ENCODE peak calls at places on chromosome 7, in six cellular contexts. J is RWPE2, Q is tibial artery, H is omental fat pad, K is amniotic stem cell, B is cardiac fibroblast. Z is an unnamed sample.

GRCh38 chr7:158734861-158735260 is 30.3 kb upstream of the NCAPG2 start:
- DNase-seq in J (no peak), Q (no peak), H (no peak), K (peak), B (peak), Z (no peak)

GRCh38 chr7:105769951-105770628 is 106.3 kb downstream of the ATXN7L1 start:
- DNase-seq in J (no peak), Q (no peak), H (no peak), K (peak), B (peak), Z (peak)

GRCh38 chr7:90669492-90669891 is 73.4 kb downstream of the CDK14 start:
- DNase-seq in J (no peak), Q (no peak), H (no peak), K (no peak), B (no peak), Z (no peak)

GRCh38 chr7:16693601-16694318 is 47.8 kb downstream of the BZW2 start:
- DNase-seq in J (no peak), Q (no peak), H (no peak), K (no peak), B (no peak), Z (no peak)

GRCh38 chr7:159026271-159027047 is 118.2 kb downstream of the VIPR2 start:
- DNase-seq in J (no peak), Q (peak), H (no peak), K (no peak), B (no peak), Z (no peak)

GRCh38 chr7:87413951-87414381 is 61.5 kb downstream of the ABCB4 start:
- DNase-seq in J (no peak), Q (no peak), H (no peak), K (peak), B (no peak), Z (no peak)

GRCh38 chr7:2437537-2438148 is 34.2 kb downstream of the CHST12 start:
- DNase-seq in J (no peak), Q (no peak), H (no peak), K (no peak), B (no peak), Z (no peak)

GRCh38 chr7:102061981-102062390 is 224.7 kb upstream of the SH2B2 start:
- DNase-seq in J (no peak), Q (no peak), H (no peak), K (no peak), B (peak), Z (peak)

GRCh38 chr7:155284496-155285274 is 13.0 kb upstream of the INSIG1 start:
- DNase-seq in J (no peak), Q (no peak), H (no peak), K (no peak), B (no peak), Z (no peak)

GRCh38 chr7:74496272-74496671 is 42.6 kb downstream of the GTF2IRD1 start:
- DNase-seq in J (no peak), Q (no peak), H (no peak), K (no peak), B (no peak), Z (no peak)

GRCh38 chr7:7618410-7618809 is 22.1 kb upstream of the UMAD1 start:
- DNase-seq in J (no peak), Q (no peak), H (no peak), K (no peak), B (no peak), Z (no peak)

GRCh38 chr7:99928994-99929729 is at the start of gene GJC3:
- DNase-seq in J (no peak), Q (peak), H (no peak), K (no peak), B (peak), Z (peak)

GRCh38 chr7:100803398-100804161 is 23.7 kb downstream of the EPHB4 start:
- DNase-seq in J (peak), Q (peak), H (no peak), K (peak), B (peak), Z (peak)

GRCh38 chr7:111732923-111733322 is 170.6 kb upstream of the IMMP2L start:
- DNase-seq in J (no peak), Q (no peak), H (no peak), K (no peak), B (no peak), Z (no peak)

GRCh38 chr7:82156168-82156567 is 287.4 kb downstream of the CACNA2D1 start:
- DNase-seq in J (no peak), Q (no peak), H (no peak), K (no peak), B (no peak), Z (no peak)

GRCh38 chr7:25949672-25950487 is 202.1 kb upstream of the NFE2L3 start:
- DNase-seq in J (no peak), Q (no peak), H (no peak), K (no peak), B (no peak), Z (no peak)

GRCh38 chr7:29102554-29103151 is 43.7 kb downstream of the CPVL start:
- DNase-seq in J (no peak), Q (peak), H (no peak), K (no peak), B (peak), Z (peak)

GRCh38 chr7:37089972-37090371 is 358.7 kb downstream of the ELMO1 start:
- DNase-seq in J (no peak), Q (no peak), H (no peak), K (no peak), B (no peak), Z (no peak)

GRCh38 chr7:26705567-26705966 is 158.8 kb downstream of the SKAP2 start:
- DNase-seq in J (no peak), Q (no peak), H (no peak), K (peak), B (peak), Z (peak)

GRCh38 chr7:108066486-108066885 is 63.5 kb upstream of the LAMB1 start:
- DNase-seq in J (no peak), Q (no peak), H (no peak), K (no peak), B (no peak), Z (no peak)

GRCh38 chr7:103113164-103113563 is 35.7 kb downstream of the NAPEPLD start:
- DNase-seq in J (peak), Q (no peak), H (no peak), K (peak), B (peak), Z (peak)

GRCh38 chr7:47931788-47932425 is 16.4 kb downstream of the PKD1L1 start:
- DNase-seq in J (no peak), Q (no peak), H (no peak), K (no peak), B (peak), Z (no peak)

GRCh38 chr7:106284516-106285050 is at the start of gene NAMPT:
- DNase-seq in J (no peak), Q (peak), H (peak), K (no peak), B (no peak), Z (no peak)

GRCh38 chr7:155851892-155852291 is 39.6 kb upstream of the SHH start:
- DNase-seq in J (no peak), Q (no peak), H (no peak), K (no peak), B (no peak), Z (peak)

GRCh38 chr7:125406111-125406510 is 476.5 kb upstream of the POT1 start:
- DNase-seq in J (no peak), Q (no peak), H (no peak), K (no peak), B (no peak), Z (no peak)

GRCh38 chr7:52639981-52640380 is 395.5 kb upstream of the POM121L12 start:
- DNase-seq in J (no peak), Q (no peak), H (no peak), K (no peak), B (no peak), Z (no peak)

GRCh38 chr7:123966936-123967335 is 41.9 kb downstream of the SPAM1 start:
- DNase-seq in J (no peak), Q (no peak), H (no peak), K (no peak), B (peak), Z (no peak)

GRCh38 chr7:149209518-149210269 is 14.3 kb downstream of the ZNF282 start:
- DNase-seq in J (no peak), Q (no peak), H (no peak), K (no peak), B (peak), Z (peak)

GRCh38 chr7:120733143-120733542 is 124.8 kb downstream of the TSPAN12 start:
- DNase-seq in J (no peak), Q (no peak), H (no peak), K (no peak), B (peak), Z (no peak)

GRCh38 chr7:105256621-105257283 is 132.0 kb downstream of the SRPK2 start:
- DNase-seq in J (no peak), Q (no peak), H (no peak), K (no peak), B (peak), Z (no peak)

GRCh38 chr7:40175725-40176510 is 41.1 kb downstream of the SUGCT start:
- DNase-seq in J (no peak), Q (no peak), H (no peak), K (no peak), B (no peak), Z (no peak)

GRCh38 chr7:101200862-101201599 is at the start of gene MOGAT3:
- DNase-seq in J (no peak), Q (no peak), H (no peak), K (no peak), B (no peak), Z (no peak)